ENCODE peak calls at places on chromosomes 1 and 21, in five cellular contexts. One of them, this sample, is unnamed.
A peak's percentile ranks its signal among the peaks of the same experiment; 100 is the strongest.

GRCh38 chr1:41492341-41492848 is 7.9 kb upstream of the EDN2 start:
- DNase-seq in NCI-H1436: no peak
- DNase-seq in IMR-90: no peak
- DNase-seq in central memory CD4-positive, alpha-beta T cell: no peak
- DNase-seq in thoracic aorta: no peak
- DNase-seq in this sample: no peak

GRCh38 chr21:44924611-44925010 is 3.9 kb upstream of the ITGB2 start:
- DNase-seq in NCI-H1436: no peak
- DNase-seq in IMR-90: no peak
- DNase-seq in central memory CD4-positive, alpha-beta T cell: no peak
- DNase-seq in thoracic aorta: no peak
- DNase-seq in this sample: no peak

GRCh38 chr1:85153149-85153891 is 47.5 kb downstream of the SYDE2 start:
- DNase-seq in thoracic aorta: no peak
- DNase-seq in central memory CD4-positive, alpha-beta T cell: no peak
- DNase-seq in IMR-90: no peak
- DNase-seq in NCI-H1436: no peak
- DNase-seq in this sample: no peak

GRCh38 chr1:62799688-62800087 is 15.8 kb downstream of the ATG4C start:
- DNase-seq in NCI-H1436: no peak
- DNase-seq in central memory CD4-positive, alpha-beta T cell: no peak
- DNase-seq in thoracic aorta: no peak
- DNase-seq in IMR-90: no peak
- DNase-seq in this sample: no peak

GRCh38 chr1:206738370-206739366 is 31.9 kb upstream of the IL19 start:
- DNase-seq in central memory CD4-positive, alpha-beta T cell: no peak
- DNase-seq in thoracic aorta: no peak
- DNase-seq in IMR-90: peak; percentile 28
- DNase-seq in NCI-H1436: no peak
- DNase-seq in this sample: no peak

GRCh38 chr1:100622966-100623762 is 85.2 kb downstream of the GPR88 start:
- DNase-seq in NCI-H1436: no peak
- DNase-seq in thoracic aorta: no peak
- DNase-seq in IMR-90: peak; percentile 93
- DNase-seq in central memory CD4-positive, alpha-beta T cell: no peak
- DNase-seq in this sample: no peak

GRCh38 chr1:197781998-197782718 is 6.9 kb upstream of the DENND1B start:
- DNase-seq in thoracic aorta: no peak
- DNase-seq in NCI-H1436: no peak
- DNase-seq in IMR-90: peak; percentile 75
- DNase-seq in central memory CD4-positive, alpha-beta T cell: no peak
- DNase-seq in this sample: no peak

GRCh38 chr1:166307261-166308188 is 140.7 kb upstream of the FAM78B start:
- DNase-seq in NCI-H1436: no peak
- DNase-seq in thoracic aorta: no peak
- DNase-seq in IMR-90: no peak
- DNase-seq in central memory CD4-positive, alpha-beta T cell: no peak
- DNase-seq in this sample: no peak

GRCh38 chr1:203930343-203930742 is 68.9 kb downstream of the SNRPE start:
- DNase-seq in NCI-H1436: no peak
- DNase-seq in thoracic aorta: no peak
- DNase-seq in IMR-90: peak; percentile 66
- DNase-seq in central memory CD4-positive, alpha-beta T cell: no peak
- DNase-seq in this sample: no peak

GRCh38 chr21:41167348-41168342 is at the start of gene BACE2:
- DNase-seq in IMR-90: peak; percentile 68
- DNase-seq in thoracic aorta: no peak
- DNase-seq in NCI-H1436: peak; percentile 63
- DNase-seq in central memory CD4-positive, alpha-beta T cell: no peak
- DNase-seq in this sample: peak; percentile 26

GRCh38 chr1:1038694-1039093 is 18.8 kb downstream of the AGRN start:
- DNase-seq in NCI-H1436: no peak
- DNase-seq in central memory CD4-positive, alpha-beta T cell: no peak
- DNase-seq in IMR-90: no peak
- DNase-seq in thoracic aorta: no peak
- DNase-seq in this sample: no peak

GRCh38 chr1:162391790-162392563 is 10.4 kb downstream of the C1orf226 start:
- DNase-seq in IMR-90: peak; percentile 58
- DNase-seq in thoracic aorta: no peak
- DNase-seq in NCI-H1436: peak; percentile 23
- DNase-seq in central memory CD4-positive, alpha-beta T cell: no peak
- DNase-seq in this sample: no peak

GRCh38 chr1:237124856-237125462 is 83.0 kb downstream of the RYR2 start:
- DNase-seq in thoracic aorta: no peak
- DNase-seq in NCI-H1436: peak; percentile 11
- DNase-seq in IMR-90: no peak
- DNase-seq in central memory CD4-positive, alpha-beta T cell: no peak
- DNase-seq in this sample: no peak